ENCODE peak calls at places on chromosomes 16 and 17, in nine cellular contexts. S, H, D, C, J, Y, F, O and P are unnamed samples.

GRCh38 chr16:85233520-85233919 is 121.2 kb upstream of the CIBAR2 start:
- DNase-seq in S (no peak), H (no peak), D (no peak), C (no peak), J (no peak), Y (no peak), F (no peak), O (no peak), P (no peak)

GRCh38 chr16:53950677-53951076 is 246.7 kb downstream of the FTO start:
- DNase-seq in S (no peak), H (no peak), D (no peak), C (no peak), J (no peak), Y (no peak), F (no peak), O (no peak), P (no peak)

GRCh38 chr16:69465083-69465721 is 40.8 kb downstream of the CYB5B start:
- DNase-seq in S (no peak), H (peak; percentile 39), D (no peak), C (peak; percentile 25), J (no peak), Y (no peak), F (no peak), O (no peak), P (no peak)

GRCh38 chr17:82490512-82491195 is 28.9 kb upstream of the FOXK2 start:
- DNase-seq in S (no peak), H (no peak), D (no peak), C (no peak), J (no peak), Y (no peak), F (no peak), O (no peak), P (no peak)

GRCh38 chr17:28466521-28467048 is 6.9 kb upstream of the SLC13A2 start:
- DNase-seq in S (no peak), H (no peak), D (no peak), C (no peak), J (no peak), Y (no peak), F (no peak), O (peak; percentile 35), P (no peak)

GRCh38 chr17:48577330-48577945 is 712 bp downstream of the HOXB4 start:
- DNase-seq in S (no peak), H (peak; percentile 73), D (no peak), C (no peak), J (no peak), Y (no peak), F (no peak), O (no peak), P (peak; percentile 54)

GRCh38 chr17:296906-297690 is 55.5 kb downstream of the RPH3AL start:
- DNase-seq in S (no peak), H (no peak), D (no peak), C (no peak), J (no peak), Y (no peak), F (no peak), O (no peak), P (no peak)

GRCh38 chr17:79978545-79978852 is 57.2 kb downstream of the TBC1D16 start:
- DNase-seq in S (no peak), H (no peak), D (no peak), C (no peak), J (no peak), Y (peak; percentile 46), F (no peak), O (no peak), P (no peak)

GRCh38 chr17:57406131-57406980 is 150.0 kb downstream of the MSI2 start:
- DNase-seq in S (peak; percentile 60), H (no peak), D (no peak), C (peak; percentile 65), J (peak; percentile 8), Y (no peak), F (no peak), O (no peak), P (no peak)

GRCh38 chr17:44197980-44198720 is 1.5 kb downstream of the ATXN7L3 start:
- DNase-seq in S (peak; percentile 53), H (peak; percentile 69), D (peak; percentile 60), C (peak; percentile 71), J (no peak), Y (no peak), F (no peak), O (no peak), P (peak; percentile 74)

GRCh38 chr17:43717913-43718312 is 40.7 kb downstream of the SOST start:
- DNase-seq in S (no peak), H (no peak), D (no peak), C (no peak), J (no peak), Y (no peak), F (no peak), O (no peak), P (no peak)

GRCh38 chr17:62790554-62790953 is 17.6 kb downstream of the MARCHF10 start:
- DNase-seq in S (peak; percentile 62), H (no peak), D (no peak), C (peak; percentile 45), J (no peak), Y (no peak), F (no peak), O (no peak), P (no peak)

GRCh38 chr16:73063854-73064226 is 15.9 kb upstream of the ZFHX3 start:
- DNase-seq in S (no peak), H (no peak), D (no peak), C (no peak), J (no peak), Y (no peak), F (no peak), O (no peak), P (no peak)

GRCh38 chr17:50778471-50778870 is 11.2 kb upstream of the ANKRD40CL start:
- DNase-seq in S (no peak), H (no peak), D (no peak), C (no peak), J (no peak), Y (no peak), F (no peak), O (no peak), P (no peak)

GRCh38 chr17:49968380-49969133 is 433 bp upstream of the DLX4 start:
- DNase-seq in S (peak; percentile 79), H (peak; percentile 90), D (peak; percentile 71), C (peak; percentile 79), J (peak; percentile 5), Y (peak; percentile 36), F (peak; percentile 52), O (peak; percentile 97), P (peak; percentile 88)

GRCh38 chr16:3401719-3402397 is 843 bp downstream of the ZNF174 start:
- DNase-seq in S (peak; percentile 10), H (no peak), D (no peak), C (peak; percentile 21), J (no peak), Y (no peak), F (no peak), O (peak; percentile 55), P (peak; percentile 37)

GRCh38 chr17:50518265-50519023 is 10.2 kb downstream of the MYCBPAP start:
- DNase-seq in S (no peak), H (no peak), D (no peak), C (no peak), J (no peak), Y (no peak), F (no peak), O (no peak), P (no peak)

GRCh38 chr17:33370384-33370783 is 77.3 kb upstream of the ASIC2 start:
- DNase-seq in S (no peak), H (no peak), D (no peak), C (no peak), J (no peak), Y (no peak), F (no peak), O (no peak), P (no peak)

GRCh38 chr17:55416000-55416399 is 5.6 kb downstream of the MMD start:
- DNase-seq in S (no peak), H (no peak), D (no peak), C (no peak), J (no peak), Y (no peak), F (no peak), O (no peak), P (no peak)

DNA sequence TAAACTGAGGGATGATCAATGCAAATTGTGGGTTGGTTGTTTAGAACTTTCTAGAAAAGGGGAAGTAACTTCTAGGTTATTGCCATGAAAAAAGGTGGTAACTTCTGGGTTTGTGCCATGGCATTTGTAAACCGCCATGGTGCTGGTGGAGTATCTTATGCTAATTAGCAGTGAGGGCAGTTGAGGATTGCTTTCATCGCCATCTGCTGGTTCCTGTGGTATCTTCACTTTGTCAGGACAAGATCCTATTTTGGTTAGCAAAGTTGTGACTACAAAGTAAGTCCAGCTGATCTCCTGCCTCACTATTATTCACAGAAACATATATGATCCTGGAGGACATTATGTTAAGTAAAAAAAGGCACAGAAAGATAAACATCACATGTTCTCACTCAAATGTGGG is 1332.3 kb downstream of the CDH11 start:
- DNase-seq in S (peak; percentile 42), H (no peak), D (no peak), C (peak; percentile 19), J (no peak), Y (no peak), F (no peak), O (no peak), P (no peak)
- TF ChIP-seq CTCF in S (peak; percentile 44), H (no peak), D (no peak), C (peak; percentile 16), J (peak; percentile 1), Y (no peak), F (no peak), O (peak; percentile 36), P (no peak)

DNA sequence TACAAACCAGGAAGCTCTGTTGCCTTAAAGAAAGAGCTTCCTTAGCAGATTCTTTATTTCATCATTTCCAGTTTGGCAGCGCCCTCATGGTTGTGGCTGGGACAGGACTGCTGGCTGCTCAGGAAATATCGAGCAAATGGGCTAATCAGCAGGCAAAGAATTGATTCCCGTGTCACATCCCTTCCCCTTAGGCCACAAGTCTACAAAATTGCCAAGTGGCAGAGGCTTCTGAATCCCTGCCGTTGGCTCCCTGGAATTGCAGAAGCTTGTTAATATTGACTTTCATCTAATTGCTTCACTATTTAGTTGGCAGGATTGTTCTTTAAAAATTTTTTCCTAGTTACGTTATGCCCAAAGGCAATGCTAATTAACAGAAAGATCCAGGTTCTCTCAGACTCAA is 456.3 kb upstream of the ERCC4 start:
- DNase-seq in S (no peak), H (no peak), D (no peak), C (no peak), J (no peak), Y (no peak), F (no peak), O (no peak), P (no peak)
- TF ChIP-seq CTCF in S (no peak), H (no peak), D (no peak), C (no peak), J (no peak), Y (no peak), F (no peak), O (no peak), P (no peak)

DNA sequence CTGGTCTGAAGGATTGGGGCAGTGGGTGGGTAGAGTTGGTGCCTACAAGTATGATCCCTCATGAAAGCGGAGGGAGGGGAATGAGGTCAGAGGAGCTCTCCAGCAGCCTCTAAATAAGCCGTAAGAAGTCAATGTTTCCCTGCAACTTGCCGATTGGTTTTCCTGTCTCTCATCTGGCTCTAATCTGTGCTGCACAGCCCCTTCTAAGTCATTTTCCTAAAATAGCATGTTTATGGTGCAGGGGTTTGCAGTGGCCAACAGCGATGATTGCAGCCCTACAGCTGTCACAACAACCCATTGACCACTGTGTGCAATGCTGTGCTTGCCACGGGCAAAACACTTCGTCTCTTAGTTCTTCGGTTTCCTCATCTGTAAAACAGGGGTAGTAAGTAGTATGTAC is 189.2 kb downstream of the PRKCB start:
- DNase-seq in S (no peak), H (no peak), D (no peak), C (no peak), J (no peak), Y (no peak), F (no peak), O (no peak), P (no peak)
- TF ChIP-seq CTCF in S (no peak), H (no peak), D (no peak), C (no peak), J (no peak), Y (no peak), F (no peak), O (no peak), P (no peak)

GRCh38 chr17:14297161-14297851 is 3.6 kb upstream of the HS3ST3B1 start:
- DNase-seq in S (peak; percentile 60), H (peak; percentile 36), D (peak; percentile 32), C (peak; percentile 79), J (no peak), Y (peak; percentile 34), F (peak; percentile 38), O (peak; percentile 50), P (no peak)
- TF ChIP-seq CTCF in S (no peak), H (no peak), D (no peak), C (peak; percentile 1), J (peak; percentile 33), Y (no peak), F (peak; percentile 15), O (peak; percentile 46), P (no peak)